ENCODE peak calls at places on chromosomes 7 and 10, in five cellular contexts. X is heart left ventricle; Z is stimulated activated CD4-positive, alpha-beta T cell treated with anti-CD3 and anti-CD28 coated beads, Interleukin-2, amount 100 ng/mL, for 48 hours; E is breast epithelium; Y is activated CD4-positive, alpha-beta T cell treated with anti-CD3 and anti-CD28 coated beads, Interleukin-2, amount 50 U/mL, for 1 hour. H is an unnamed sample.

GRCh38 chr10:128686638-128687278 is 560.5 kb upstream of the MKI67 start:
- DNase-seq in X (no peak), Z (no peak), E (no peak), Y (no peak), H (no peak)

GRCh38 chr7:44983742-44984477 is 5.1 kb upstream of the MYO1G start:
- DNase-seq in X (no peak), Z (no peak), E (no peak), Y (no peak), H (no peak)

GRCh38 chr7:140197938-140198337 is 21.2 kb upstream of the KDM7A start:
- DNase-seq in X (no peak), Z (no peak), E (no peak), Y (no peak), H (no peak)

GRCh38 chr10:84539244-84539643 is 210.9 kb downstream of the CCSER2 start:
- DNase-seq in X (no peak), Z (no peak), E (no peak), Y (no peak), H (no peak)

GRCh38 chr10:34523017-34523767 is 291.9 kb downstream of the PARD3 start:
- DNase-seq in X (no peak), Z (no peak), E (no peak), Y (no peak), H (no peak)

GRCh38 chr10:119412831-119413737 is 129.4 kb downstream of the RGS10 start:
- DNase-seq in X (peak), Z (no peak), E (no peak), Y (no peak), H (no peak)

GRCh38 chr10:31833753-31834152 is 94.9 kb downstream of the ARHGAP12 start:
- DNase-seq in X (no peak), Z (no peak), E (no peak), Y (no peak), H (no peak)

GRCh38 chr10:59336632-59337031 is 25.7 kb downstream of the FAM13C start:
- DNase-seq in X (no peak), Z (no peak), E (no peak), Y (no peak), H (no peak)

GRCh38 chr7:139471740-139472353 is 11.6 kb downstream of the KLRG2 start:
- DNase-seq in X (no peak), Z (no peak), E (no peak), Y (no peak), H (no peak)

GRCh38 chr7:2633538-2634264 is 1.9 kb downstream of the TTYH3 start:
- DNase-seq in X (no peak), Z (peak), E (no peak), Y (no peak), H (no peak)

GRCh38 chr7:133330085-133330484 is 77.2 kb downstream of the EXOC4 start:
- DNase-seq in X (no peak), Z (no peak), E (no peak), Y (no peak), H (no peak)

GRCh38 chr7:55094122-55094690 is 75.4 kb downstream of the EGFR start:
- DNase-seq in X (no peak), Z (no peak), E (no peak), Y (no peak), H (no peak)

GRCh38 chr7:74372511-74373111 is 81.1 kb upstream of the GTF2IRD1 start:
- DNase-seq in X (peak), Z (no peak), E (no peak), Y (no peak), H (no peak)

GRCh38 chr7:138843632-138844580 is 45.9 kb upstream of the ATP6V0A4 start:
- DNase-seq in X (no peak), Z (no peak), E (no peak), Y (no peak), H (no peak)

GRCh38 chr7:67398916-67399315 is 402.3 kb downstream of the TYW1 start:
- DNase-seq in X (no peak), Z (no peak), E (no peak), Y (no peak), H (no peak)

GRCh38 chr10:68506406-68506805 is 20.9 kb downstream of the SLC25A16 start:
- DNase-seq in X (no peak), Z (no peak), E (no peak), Y (no peak), H (no peak)

GRCh38 chr7:93043393-93043985 is 74.3 kb downstream of the SAMD9 start:
- DNase-seq in X (peak), Z (no peak), E (peak), Y (no peak), H (no peak)

GRCh38 chr10:14296081-14296709 is 34.5 kb downstream of the FRMD4A start:
- DNase-seq in X (peak), Z (no peak), E (no peak), Y (no peak), H (no peak)

GRCh38 chr7:151801291-151801690 is 75.6 kb downstream of the PRKAG2 start:
- DNase-seq in X (no peak), Z (no peak), E (no peak), Y (no peak), H (no peak)

GRCh38 chr10:131288648-131289047 is 22.9 kb downstream of the TCERG1L start:
- DNase-seq in X (no peak), Z (no peak), E (no peak), Y (no peak), H (no peak)

GRCh38 chr10:133520193-133520738 is 6.9 kb upstream of the CYP2E1 start:
- DNase-seq in X (peak), Z (peak), E (peak), Y (peak), H (peak)

GRCh38 chr10:62336404-62336803 is 37.8 kb upstream of the ZNF365 start:
- DNase-seq in X (no peak), Z (no peak), E (no peak), Y (no peak), H (no peak)